ENCODE peak calls at places on chromosomes 3 and 15, in six cellular contexts. V, D, K, C, E and P are unnamed samples.

GRCh38 chr3:39479701-39480414 is 12.4 kb downstream of the MOBP start:
- DNase-seq in V (no peak), D (no peak), K (no peak), C (no peak), E (no peak), P (no peak)

GRCh38 chr3:138800248-138800647 is 34.5 kb downstream of the PIK3CB start:
- DNase-seq in V (no peak), D (no peak), K (no peak), C (no peak), E (no peak), P (no peak)

GRCh38 chr15:92797168-92798052 is 102.7 kb upstream of the CHD2 start:
- DNase-seq in V (peak), D (peak), K (no peak), C (peak), E (peak), P (peak)

GRCh38 chr3:183430325-183430957 is 2.0 kb upstream of the MCF2L2 start:
- DNase-seq in V (no peak), D (no peak), K (no peak), C (no peak), E (no peak), P (no peak)

GRCh38 chr3:52402101-52402521 is 42.8 kb downstream of the SEMA3G start:
- DNase-seq in V (no peak), D (no peak), K (no peak), C (no peak), E (no peak), P (no peak)

GRCh38 chr3:124791639-124792111 is 61.4 kb downstream of the UMPS start:
- DNase-seq in V (no peak), D (peak), K (no peak), C (peak), E (no peak), P (no peak)

GRCh38 chr15:39741258-39741657 is 41.4 kb downstream of the FSIP1 start:
- DNase-seq in V (no peak), D (peak), K (no peak), C (peak), E (no peak), P (no peak)

GRCh38 chr3:108393128-108393900 is 97.0 kb downstream of the HHLA2 start:
- DNase-seq in V (no peak), D (no peak), K (no peak), C (no peak), E (no peak), P (no peak)

GRCh38 chr3:150286390-150287147 is 121.5 kb upstream of the TSC22D2 start:
- DNase-seq in V (peak), D (peak), K (no peak), C (peak), E (peak), P (peak)

GRCh38 chr15:73051402-73051810 is 857 bp upstream of the NEO1 start:
- DNase-seq in V (peak), D (no peak), K (no peak), C (no peak), E (peak), P (peak)

GRCh38 chr3:146050700-146051099 is 110.3 kb downstream of the PLOD2 start:
- DNase-seq in V (no peak), D (peak), K (no peak), C (no peak), E (no peak), P (no peak)

GRCh38 chr15:86863226-86863915 is 783.7 kb downstream of the AGBL1 start:
- DNase-seq in V (no peak), D (peak), K (no peak), C (peak), E (no peak), P (no peak)

GRCh38 chr3:130779031-130779430 is 32.4 kb upstream of the PIK3R4 start:
- DNase-seq in V (no peak), D (no peak), K (no peak), C (no peak), E (no peak), P (no peak)

GRCh38 chr15:68387288-68388143 is 44.4 kb downstream of the ITGA11 start:
- DNase-seq in V (no peak), D (no peak), K (no peak), C (no peak), E (no peak), P (no peak)

GRCh38 chr15:60758961-60759729 is 280.2 kb upstream of the ICE2 start:
- DNase-seq in V (peak), D (peak), K (no peak), C (peak), E (no peak), P (no peak)

GRCh38 chr3:59866076-59866475 is 816.3 kb upstream of the CFAP20DC start:
- DNase-seq in V (no peak), D (peak), K (no peak), C (no peak), E (no peak), P (no peak)

GRCh38 chr3:4716731-4717362 is 223.7 kb downstream of the ITPR1 start:
- DNase-seq in V (no peak), D (peak), K (no peak), C (peak), E (no peak), P (no peak)

GRCh38 chr3:186142556-186142955 is 33.7 kb upstream of the ETV5 start:
- DNase-seq in V (peak), D (peak), K (no peak), C (no peak), E (no peak), P (peak)

GRCh38 chr3:116083686-116084085 is 361.6 kb downstream of the LSAMP start:
- DNase-seq in V (no peak), D (peak), K (no peak), C (no peak), E (no peak), P (no peak)

GRCh38 chr3:13018039-13018431 is 55.2 kb downstream of the IQSEC1 start:
- DNase-seq in V (no peak), D (no peak), K (no peak), C (peak), E (no peak), P (no peak)